ENCODE peak calls at places on chromosomes 12 and 14, in eight cellular contexts. Z is left lung; X is uterus; L is activated CD4-positive, alpha-beta T cell treated with anti-CD3 and anti-CD28 coated beads, Interleukin-2, amount 50 U/mL, for 1 hour; Y is AG09309; J is GM04504; S is KBM-7; I is GM12892. W is an unnamed sample.

GRCh38 chr12:124658302-124658701 is 90.9 kb upstream of the NCOR2 start:
- DNase-seq in I (no peak), X (no peak), Y (no peak), S (no peak), L (no peak), J (no peak), Z (no peak), W (no peak)

GRCh38 chr12:131894981-131895639 is 688 bp downstream of the ULK1 start:
- DNase-seq in J (no peak), Y (no peak), L (no peak), X (no peak), I (peak; percentile 41), Z (no peak), S (no peak), W (no peak)

GRCh38 chr12:95582230-95583058 is 31.2 kb upstream of the USP44 start:
- DNase-seq in L (no peak), Z (no peak), Y (no peak), S (peak; percentile 19), J (peak; percentile 24), I (no peak), X (no peak), W (no peak)

GRCh38 chr14:53055003-53055402 is 98.1 kb downstream of the DDHD1 start:
- DNase-seq in S (peak; percentile 65), X (no peak), Y (no peak), Z (no peak), I (peak; percentile 1), J (peak; percentile 42), L (no peak), W (no peak)

GRCh38 chr14:100484531-100485267 is 102.5 kb downstream of the BEGAIN start:
- DNase-seq in J (peak; percentile 11), S (no peak), L (no peak), Y (no peak), I (no peak), X (no peak), Z (no peak), W (no peak)

GRCh38 chr12:111438501-111438900 is 32.8 kb downstream of the SH2B3 start:
- DNase-seq in L (peak; percentile 66), I (no peak), X (no peak), J (no peak), Y (no peak), Z (no peak), S (peak; percentile 93), W (no peak)

GRCh38 chr14:102007916-102008418 is 43.6 kb downstream of the DYNC1H1 start:
- DNase-seq in Z (no peak), S (no peak), J (no peak), X (no peak), I (no peak), L (no peak), Y (no peak), W (no peak)

GRCh38 chr12:100528471-100529139 is 44.9 kb upstream of the GAS2L3 start:
- DNase-seq in Z (no peak), X (no peak), L (no peak), I (no peak), S (no peak), Y (no peak), J (no peak), W (no peak)

GRCh38 chr12:111570090-111570961 is 28.8 kb downstream of the ATXN2 start:
- DNase-seq in L (no peak), Z (no peak), Y (peak; percentile 54), X (no peak), S (no peak), J (peak; percentile 55), I (no peak), W (peak; percentile 61)

GRCh38 chr14:64928239-64929002 is 14.1 kb downstream of the GPX2 start:
- DNase-seq in X (no peak), J (no peak), I (no peak), S (no peak), Y (no peak), L (no peak), Z (no peak), W (no peak)

GRCh38 chr14:88551936-88552565 is 2.8 kb downstream of the PTPN21 start:
- DNase-seq in S (no peak), X (no peak), Y (no peak), Z (no peak), J (no peak), I (no peak), L (no peak), W (no peak)

GRCh38 chr14:58584383-58584782 is 53.4 kb upstream of the DACT1 start:
- DNase-seq in Z (no peak), I (no peak), S (no peak), L (no peak), Y (no peak), J (no peak), X (no peak), W (no peak)